ENCODE peak calls at places on chromosomes 6 and 20, in five cellular contexts. X is neuronal stem cell, E is K562, K is GM23248, O is fibroblast of lung. U is an unnamed sample.

GRCh38 chr20:44208165-44208564 is 2.4 kb downstream of the OSER1 start:
- DNase-seq in X (no peak), E (no peak), K (no peak), O (no peak), U (no peak)

GRCh38 chr20:59772373-59772705 is 161.1 kb downstream of the SYCP2 start:
- DNase-seq in X (no peak), E (no peak), K (no peak), O (no peak), U (no peak)

GRCh38 chr6:7219310-7219709 is 93.7 kb downstream of the SSR1 start:
- DNase-seq in X (no peak), E (peak), K (peak), O (peak), U (peak)

GRCh38 chr6:141580988-141581387 is 551.7 kb upstream of the GJE1 start:
- DNase-seq in X (no peak), E (no peak), K (peak), O (peak), U (no peak)

GRCh38 chr6:69026243-69026642 is 391.2 kb downstream of the ADGRB3 start:
- DNase-seq in X (no peak), E (no peak), K (peak), O (peak), U (no peak)

GRCh38 chr6:83183082-83183828 is 9.8 kb downstream of the PGM3 start:
- DNase-seq in X (no peak), E (no peak), K (peak), O (peak), U (no peak)

GRCh38 chr6:131995924-131996323 is 44.8 kb upstream of the CCN2 start:
- DNase-seq in X (no peak), E (no peak), K (peak), O (peak), U (peak)

GRCh38 chr20:23078351-23078993 is 7.7 kb downstream of the CD93 start:
- DNase-seq in X (no peak), E (no peak), K (peak), O (peak), U (no peak)

GRCh38 chr6:46926481-46926880 is 4.7 kb upstream of the ADGRF5 start:
- DNase-seq in X (no peak), E (no peak), K (peak), O (peak), U (peak)

GRCh38 chr20:49379338-49379737 is 101.5 kb upstream of the ZNFX1 start:
- DNase-seq in X (no peak), E (no peak), K (no peak), O (no peak), U (no peak)

GRCh38 chr6:41605649-41606048 is 32.6 kb upstream of the MDFI start:
- DNase-seq in X (no peak), E (no peak), K (no peak), O (no peak), U (no peak)

GRCh38 chr6:6975395-6976111 is 132.2 kb upstream of the RREB1 start:
- DNase-seq in X (no peak), E (peak), K (no peak), O (no peak), U (no peak)

GRCh38 chr6:131122516-131122915 is 12.8 kb upstream of the AKAP7 start:
- DNase-seq in X (no peak), E (no peak), K (no peak), O (no peak), U (no peak)

GRCh38 chr6:9540534-9541126 is 874.2 kb downstream of the TFAP2A start:
- DNase-seq in X (peak), E (peak), K (peak), O (peak), U (peak)

GRCh38 chr20:54633903-54634302 is 158.5 kb downstream of the DOK5 start:
- DNase-seq in X (no peak), E (no peak), K (no peak), O (no peak), U (no peak)

GRCh38 chr6:20497200-20497820 is 36.9 kb upstream of the CDKAL1 start:
- DNase-seq in X (no peak), E (no peak), K (peak), O (peak), U (no peak)

GRCh38 chr6:163413345-163414116 is 987 bp upstream of the QKI start:
- DNase-seq in X (peak), E (peak), K (peak), O (peak), U (peak)

GRCh38 chr20:37430778-37431460 is 85.0 kb downstream of the SRC start:
- DNase-seq in X (no peak), E (no peak), K (no peak), O (no peak), U (no peak)

GRCh38 chr6:151004415-151005024 is 139.0 kb downstream of the MTHFD1L start:
- DNase-seq in X (no peak), E (no peak), K (peak), O (peak), U (peak)

GRCh38 chr20:12051206-12052163 is 133.8 kb downstream of the BTBD3 start:
- DNase-seq in X (no peak), E (no peak), K (no peak), O (no peak), U (no peak)

GRCh38 chr20:9066196-9066595 is 2.7 kb upstream of the PLCB4 start:
- DNase-seq in X (no peak), E (no peak), K (peak), O (no peak), U (no peak)

GRCh38 chr6:106536357-106536756 is 92.9 kb downstream of the RTN4IP1 start:
- DNase-seq in X (no peak), E (no peak), K (no peak), O (peak), U (no peak)

GRCh38 chr6:149499066-149499465 is 14.3 kb upstream of the ZC3H12D start:
- DNase-seq in X (no peak), E (no peak), K (peak), O (peak), U (no peak)

GRCh38 chr6:28956331-28956730 is 32.5 kb upstream of the TRIM27 start:
- DNase-seq in X (no peak), E (no peak), K (no peak), O (no peak), U (no peak)

GRCh38 chr6:27617046-27617687 is 144.3 kb upstream of the ZNF184 start:
- DNase-seq in X (no peak), E (peak), K (peak), O (peak), U (no peak)

GRCh38 chr6:854405-855073 is 161.6 kb upstream of the EXOC2 start:
- DNase-seq in X (no peak), E (no peak), K (no peak), O (no peak), U (no peak)

GRCh38 chr20:63009988-63010769 is 3.4 kb upstream of the BHLHE23 start:
- DNase-seq in X (no peak), E (peak), K (no peak), O (peak), U (no peak)

GRCh38 chr6:7543761-7544424 is 2.4 kb downstream of the DSP start:
- DNase-seq in X (no peak), E (no peak), K (no peak), O (no peak), U (no peak)

GRCh38 chr6:56156643-56157042 is 90.7 kb downstream of the COL21A1 start:
- DNase-seq in X (no peak), E (no peak), K (no peak), O (peak), U (no peak)
- H3K4me2 ChIP-seq in X (no peak), E (no peak), K (no peak), O (no peak), U (no peak)

GRCh38 chr6:143901885-143902708 is 37.8 kb downstream of the ZC2HC1B start:
- DNase-seq in X (no peak), E (peak), K (peak), O (peak), U (no peak)
- H2AFZ ChIP-seq in X (peak), E (peak), K (peak), O (peak), U (no peak)

DNA sequence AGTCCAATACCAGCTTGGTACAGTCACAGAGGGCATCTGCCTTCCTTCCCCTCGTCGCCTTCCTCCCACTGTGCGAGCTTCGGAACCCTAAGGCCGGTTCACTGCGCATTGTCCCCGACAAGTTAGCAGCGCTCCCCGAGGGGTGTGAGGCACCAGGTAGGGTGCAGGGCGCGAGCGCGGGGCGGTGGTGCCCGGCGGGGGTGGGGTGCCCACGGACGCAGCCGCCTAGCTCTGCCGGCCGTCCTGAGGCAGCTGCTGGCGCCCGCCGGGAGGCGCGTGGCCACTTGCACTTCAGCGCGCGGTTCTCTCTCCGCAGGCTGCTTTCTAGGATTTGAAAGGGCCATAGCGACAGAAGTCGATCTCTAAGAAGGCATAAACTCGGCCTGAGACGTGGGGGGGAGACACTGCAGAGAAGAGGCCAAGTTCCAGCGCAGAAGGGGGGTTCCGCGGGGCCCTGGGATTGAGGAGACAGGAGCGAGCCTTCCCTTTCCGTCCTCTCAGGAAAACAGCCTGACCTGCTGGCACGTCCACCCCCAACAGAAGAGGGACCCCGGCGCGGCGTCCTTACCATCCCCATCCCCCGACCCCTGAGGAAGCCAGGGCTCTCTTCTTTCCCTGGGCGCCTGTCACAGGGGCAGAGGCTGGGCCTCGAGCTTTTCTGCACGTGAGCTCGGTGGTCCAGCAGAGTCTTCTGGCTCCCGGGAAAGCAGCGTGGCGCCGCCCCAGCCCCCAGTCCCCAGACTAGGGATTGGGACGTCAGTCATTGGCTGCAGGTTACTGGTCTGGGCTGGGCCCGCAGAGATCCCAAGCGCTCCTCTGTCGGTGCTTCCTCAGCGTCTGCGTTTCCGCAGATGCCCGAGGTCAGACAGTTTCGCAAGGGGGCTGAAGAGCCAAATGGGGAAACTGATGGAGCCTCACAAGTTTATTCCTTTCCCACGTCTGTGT is 15.6 kb upstream of the PRDM13 start:
- DNase-seq in X (no peak), E (no peak), K (peak), O (no peak), U (no peak)
- H3K4me2 ChIP-seq in X (peak), E (no peak), K (peak), O (peak), U (no peak)

GRCh38 chr6:33841868-33842267 is 38.1 kb upstream of the MLN start:
- DNase-seq in X (no peak), E (no peak), K (no peak), O (no peak), U (no peak)

GRCh38 chr6:33841070-33841469 is 37.3 kb upstream of the MLN start:
- DNase-seq in X (no peak), E (peak), K (no peak), O (no peak), U (no peak)

GRCh38 chr6:33838979-33839378 is 35.2 kb upstream of the MLN start:
- DNase-seq in X (no peak), E (no peak), K (no peak), O (no peak), U (no peak)

GRCh38 chr6:33839399-33840063 is 35.7 kb upstream of the MLN start:
- DNase-seq in X (no peak), E (peak), K (no peak), O (no peak), U (no peak)

GRCh38 chr6:33840064-33840926 is 36.5 kb upstream of the MLN start:
- DNase-seq in X (no peak), E (peak), K (peak), O (peak), U (peak)
- H2AFZ ChIP-seq in X (peak), E (peak), K (peak), O (peak), U (no peak)

GRCh38 chr6:96837138-96837971 is at the start of gene GPR63:
- DNase-seq in X (peak), E (peak), K (peak), O (peak), U (peak)

GRCh38 chr6:96834070-96834469 is 3.2 kb downstream of the GPR63 start:
- DNase-seq in X (no peak), E (no peak), K (no peak), O (no peak), U (no peak)

GRCh38 chr6:96832780-96833179 is 4.5 kb downstream of the GPR63 start:
- DNase-seq in X (no peak), E (no peak), K (no peak), O (no peak), U (no peak)

GRCh38 chr6:96841241-96841824 is 4.1 kb upstream of the GPR63 start:
- DNase-seq in X (no peak), E (no peak), K (peak), O (no peak), U (no peak)

GRCh38 chr6:96836579-96837137 is 619 bp downstream of the GPR63 start:
- DNase-seq in X (peak), E (peak), K (peak), O (peak), U (no peak)
- H3K4me2 ChIP-seq in X (peak), E (peak), K (peak), O (peak), U (peak)

GRCh38 chr6:116764557-116764960 is 960 bp downstream of the FAM162B start:
- DNase-seq in X (peak), E (no peak), K (no peak), O (no peak), U (no peak)
- H2AFZ ChIP-seq in X (peak), E (no peak), K (peak), O (peak), U (no peak)

DNA sequence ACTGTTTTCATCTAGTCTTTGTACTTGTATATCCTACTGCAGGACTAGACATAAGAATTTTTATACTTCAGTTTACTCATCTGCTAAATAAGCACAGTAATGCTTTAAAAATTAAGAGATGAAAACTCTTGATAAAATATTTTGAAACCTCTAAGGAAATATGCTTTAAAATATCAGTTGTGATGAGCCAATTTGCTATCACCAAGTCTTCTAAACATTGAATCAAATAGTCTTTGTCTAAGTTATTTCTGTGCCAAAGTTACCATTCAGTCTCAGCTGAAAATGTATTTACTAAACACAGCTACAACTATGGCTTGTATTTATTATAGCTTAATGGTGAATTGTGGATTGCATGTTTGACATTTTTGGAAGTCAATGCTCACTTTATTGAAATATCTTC is 46.2 kb upstream of the RFPL4B start:
- DNase-seq in X (no peak), E (no peak), K (peak), O (no peak), U (no peak)
- H3K4me2 ChIP-seq in X (no peak), E (no peak), K (peak), O (no peak), U (peak)

GRCh38 chr20:10672579-10673127 is 1.1 kb downstream of the JAG1 start:
- DNase-seq in X (no peak), E (peak), K (peak), O (peak), U (no peak)
- H2AFZ ChIP-seq in X (peak), E (peak), K (peak), O (peak), U (peak)

DNA sequence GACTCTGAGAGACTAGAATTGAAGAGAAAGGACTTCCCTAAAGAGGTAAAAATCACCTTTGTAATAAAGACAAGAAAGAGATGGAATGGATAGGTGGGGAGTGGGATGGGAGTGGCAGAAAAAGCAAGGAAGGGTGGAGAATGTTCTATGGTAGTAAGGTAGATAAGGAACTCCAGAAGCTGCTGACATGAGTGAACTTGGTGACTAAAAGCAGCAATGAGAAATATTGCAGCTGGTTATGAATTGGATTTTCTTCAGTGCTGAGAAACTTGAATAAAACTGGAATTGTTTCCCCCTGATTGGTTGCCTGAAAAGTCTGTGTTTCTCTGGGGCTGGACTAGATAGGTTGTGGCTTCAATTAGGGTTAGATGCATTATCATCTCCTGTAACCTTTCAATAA is 15.7 kb upstream of the DTNBP1 start:
- DNase-seq in X (no peak), E (no peak), K (no peak), O (no peak), U (no peak)
- H3K4me2 ChIP-seq in X (no peak), E (no peak), K (no peak), O (no peak), U (no peak)

DNA sequence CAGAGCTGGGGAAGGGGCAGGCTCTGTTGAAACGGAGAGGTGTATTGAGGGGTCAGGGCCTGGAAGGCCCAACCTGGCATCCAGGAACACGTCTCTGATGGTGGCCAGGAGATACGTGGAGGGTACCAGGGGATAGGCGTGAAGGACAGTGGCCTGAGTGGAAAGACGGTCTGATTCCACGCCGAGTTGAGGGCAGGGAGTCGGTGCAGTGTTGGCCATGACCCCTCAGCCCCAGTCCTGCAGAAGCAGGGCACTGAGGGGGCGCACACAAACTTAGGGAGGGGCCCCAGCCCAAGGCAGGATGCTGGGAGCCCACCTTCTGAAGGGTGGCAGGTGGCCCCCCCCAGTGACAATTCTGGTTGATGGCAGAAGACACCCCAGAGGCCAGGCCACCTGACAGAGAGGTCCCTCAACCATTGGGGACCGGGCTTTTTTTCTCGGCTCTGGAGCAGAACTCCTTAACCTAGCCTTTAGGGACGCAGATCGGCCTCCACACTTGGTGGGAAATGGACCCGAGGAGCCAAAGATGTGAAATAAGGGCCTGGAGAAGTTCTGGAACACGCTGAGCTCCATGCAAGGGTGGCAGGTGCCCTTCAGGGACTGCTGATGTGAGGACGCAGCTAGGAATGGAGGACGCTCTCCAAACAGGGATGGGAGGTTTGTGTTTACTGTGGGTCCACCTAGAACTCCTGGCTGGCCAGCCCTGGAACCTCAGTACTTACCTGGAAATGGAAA is 91.0 kb downstream of the TMEM242 start:
- DNase-seq in X (no peak), E (no peak), K (no peak), O (no peak), U (no peak)
- H2AFZ ChIP-seq in X (no peak), E (no peak), K (no peak), O (no peak), U (no peak)